ENCODE peak calls at places on chromosomes 3 and 15, in five cellular contexts. B is dorsolateral prefrontal cortex, C is lung, Z is left lung, E is PC-3. N is an unnamed sample.

GRCh38 chr3:54954516-54954915 is 26.7 kb upstream of the LRTM1 start:
- DNase-seq in B (no peak), E (no peak), C (no peak), Z (no peak), N (no peak)

GRCh38 chr15:73005450-73005849 is 46.8 kb upstream of the NEO1 start:
- DNase-seq in C (no peak), Z (no peak), E (no peak), B (no peak), N (no peak)

GRCh38 chr15:63973212-63974009 is 72.9 kb downstream of the DAPK2 start:
- DNase-seq in E (no peak), B (no peak), C (no peak), Z (no peak), N (no peak)

GRCh38 chr3:3847994-3848970 is 49.1 kb downstream of the LRRN1 start:
- DNase-seq in B (no peak), C (no peak), Z (no peak), E (no peak), N (no peak)

GRCh38 chr15:23877502-23878412 is 190.7 kb upstream of the NDN start:
- DNase-seq in C (peak), Z (no peak), E (peak), B (peak), N (no peak)

GRCh38 chr3:32945136-32945535 is 6.3 kb upstream of the CCR4 start:
- DNase-seq in B (no peak), E (peak), C (no peak), Z (no peak), N (no peak)

GRCh38 chr3:138188013-138188352 is 882 bp downstream of the ARMC8 start:
- DNase-seq in Z (no peak), E (peak), B (no peak), C (no peak), N (peak)

GRCh38 chr3:196970547-196971093 is 2.0 kb upstream of the PIGZ start:
- DNase-seq in B (no peak), C (no peak), Z (no peak), E (no peak), N (no peak)

GRCh38 chr3:155385896-155386295 is 92.4 kb upstream of the STRIT1 start:
- DNase-seq in B (no peak), C (no peak), Z (no peak), E (no peak), N (no peak)

GRCh38 chr3:97736928-97737327 is 27.6 kb upstream of the ARL6 start:
- DNase-seq in E (no peak), Z (no peak), B (no peak), C (no peak), N (no peak)

GRCh38 chr3:181757694-181758306 is 46.1 kb downstream of the SOX2 start:
- DNase-seq in B (no peak), C (no peak), Z (no peak), E (no peak), N (no peak)

GRCh38 chr3:89613241-89613640 is 505.8 kb downstream of the EPHA3 start:
- DNase-seq in C (no peak), Z (no peak), E (no peak), B (no peak), N (no peak)

GRCh38 chr3:44913868-44914468 is 39.6 kb downstream of the TGM4 start:
- DNase-seq in Z (peak), C (peak), E (peak), B (peak), N (no peak)

GRCh38 chr15:75672646-75673425 is 25.1 kb downstream of the SNX33 start:
- DNase-seq in C (no peak), B (no peak), E (no peak), Z (no peak), N (peak)

GRCh38 chr3:14289590-14290453 is 111.2 kb downstream of the LSM3 start:
- DNase-seq in Z (no peak), B (no peak), C (no peak), E (peak), N (no peak)

GRCh38 chr3:56998081-56998529 is 62.4 kb upstream of the SPATA12 start:
- DNase-seq in B (no peak), E (no peak), Z (no peak), C (no peak), N (no peak)

GRCh38 chr3:29186982-29187718 is 93.7 kb upstream of the RBMS3 start:
- DNase-seq in B (no peak), C (no peak), Z (no peak), E (peak), N (no peak)

GRCh38 chr15:90036343-90036742 is 35.2 kb downstream of the ZNF710 start:
- DNase-seq in B (no peak), E (no peak), C (no peak), Z (no peak), N (peak)

GRCh38 chr3:183699238-183699947 is 1.8 kb downstream of the YEATS2 start:
- DNase-seq in Z (no peak), B (no peak), E (no peak), C (no peak), N (no peak)

GRCh38 chr15:51926808-51927207 is 44.8 kb downstream of the LEO1 start:
- DNase-seq in Z (no peak), C (no peak), B (no peak), E (no peak), N (no peak)

GRCh38 chr3:174810256-174810655 is 48.9 kb upstream of the NAALADL2 start:
- DNase-seq in C (no peak), Z (no peak), B (no peak), E (no peak), N (no peak)

GRCh38 chr15:68626739-68627138 is 47.9 kb downstream of the CORO2B start:
- DNase-seq in C (no peak), E (peak), B (no peak), Z (no peak), N (no peak)

GRCh38 chr15:88568589-88568988 is 22.1 kb upstream of the DET1 start:
- DNase-seq in Z (no peak), C (no peak), B (no peak), E (no peak), N (no peak)

GRCh38 chr15:57463360-57463759 is 87.1 kb downstream of the CGNL1 start:
- DNase-seq in E (no peak), B (peak), C (no peak), Z (no peak), N (no peak)

GRCh38 chr15:34461730-34462129 is 24.1 kb upstream of the GOLGA8A start:
- DNase-seq in B (no peak), E (no peak), Z (no peak), C (no peak), N (no peak)

GRCh38 chr3:184380210-184380626 is 364 bp downstream of the CHRD start:
- DNase-seq in B (no peak), E (peak), C (peak), Z (peak), N (no peak)

GRCh38 chr3:13133471-13133981 is 60.3 kb upstream of the IQSEC1 start:
- DNase-seq in E (no peak), C (no peak), B (peak), Z (peak), N (peak)

GRCh38 chr3:111482611-111483010 is 59.4 kb upstream of the CD96 start:
- DNase-seq in B (no peak), Z (no peak), C (no peak), E (no peak), N (no peak)

GRCh38 chr15:100340721-100341661 is 784 bp downstream of the ADAMTS17 start:
- DNase-seq in E (no peak), C (no peak), B (no peak), Z (no peak), N (no peak)

GRCh38 chr3:58952128-58952917 is 97.5 kb downstream of the CFAP20DC start:
- DNase-seq in E (no peak), B (no peak), Z (no peak), C (no peak), N (no peak)

GRCh38 chr3:42600958-42601675 is 631 bp downstream of the NKTR start:
- DNase-seq in C (peak), B (peak), Z (peak), E (peak), N (peak)

GRCh38 chr15:84929795-84930371 is 45.4 kb downstream of the SLC28A1 start:
- DNase-seq in C (no peak), Z (no peak), E (peak), B (no peak), N (no peak)

GRCh38 chr3:119279101-119279554 is 15.1 kb upstream of the ARHGAP31 start:
- DNase-seq in B (no peak), C (no peak), E (no peak), Z (peak), N (no peak)

GRCh38 chr15:92899910-92900711 is at the start of gene CHD2:
- DNase-seq in C (no peak), E (peak), Z (peak), B (peak), N (peak)

DNA sequence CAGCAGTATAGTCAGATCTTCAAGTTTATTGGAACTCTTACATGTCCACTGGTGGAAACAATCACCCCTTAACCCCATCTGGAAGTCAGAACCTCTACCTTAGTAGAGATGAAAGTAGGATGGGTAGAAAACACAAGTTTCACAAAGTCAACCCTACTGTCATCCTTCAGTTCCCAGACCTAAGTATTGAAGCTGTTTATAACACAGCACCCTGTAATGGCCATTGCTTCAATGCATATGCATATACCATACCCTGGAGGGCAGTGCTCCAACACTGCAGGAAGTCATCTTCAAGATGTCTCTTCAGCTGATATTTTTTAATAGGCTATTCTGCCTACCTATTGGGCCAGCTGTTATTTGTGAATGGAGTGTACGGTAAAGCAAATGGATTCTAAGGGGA is 241.3 kb downstream of the UBE2E2 start:
- DNase-seq in B (no peak), E (no peak), C (no peak), Z (no peak), N (no peak)
- TF ChIP-seq CTCF in B (no peak), E (peak), C (no peak), Z (no peak), N (no peak)

GRCh38 chr3:87982421-87982820 is 76.4 kb downstream of the CGGBP1 start:
- DNase-seq in Z (peak), E (no peak), C (no peak), B (no peak), N (no peak)

GRCh38 chr3:87993566-87993965 is 65.2 kb downstream of the CGGBP1 start:
- DNase-seq in B (no peak), C (no peak), E (no peak), Z (no peak), N (no peak)

DNA sequence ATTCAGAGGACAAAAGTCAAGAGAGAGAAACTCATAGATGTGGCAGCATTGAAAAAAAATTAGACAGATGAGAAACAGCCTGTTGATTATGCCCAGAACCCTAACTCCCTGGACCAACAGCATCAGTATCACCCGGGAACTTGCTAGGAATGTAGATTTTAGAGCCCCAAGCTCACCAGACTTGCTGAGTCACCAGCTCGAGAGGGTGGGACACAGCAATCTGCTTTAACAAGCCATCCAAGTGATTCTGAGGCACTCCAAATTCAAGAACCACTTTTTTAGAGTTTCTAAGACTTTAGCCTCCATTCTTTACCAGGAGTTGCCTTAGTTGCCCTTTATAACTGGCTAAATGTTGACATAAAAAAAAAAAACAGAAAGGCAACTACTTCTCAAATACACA is 70.9 kb downstream of the CGGBP1 start:
- DNase-seq in E (no peak), B (no peak), C (no peak), Z (no peak), N (no peak)
- H3K4me3 ChIP-seq in E (no peak), B (no peak), C (no peak), Z (no peak), N (no peak)

GRCh38 chr3:63328386-63328785 is 50.3 kb downstream of the SYNPR start:
- DNase-seq in Z (no peak), B (no peak), C (no peak), E (no peak), N (no peak)
- H3K27ac ChIP-seq in Z (no peak), B (no peak), C (no peak), E (no peak), N (no peak)

GRCh38 chr3:84772841-84773240 is 185.9 kb upstream of the CADM2 start:
- DNase-seq in C (no peak), Z (no peak), B (no peak), E (peak), N (no peak)
- TF ChIP-seq CTCF in C (no peak), Z (no peak), B (no peak), E (peak), N (no peak)

DNA sequence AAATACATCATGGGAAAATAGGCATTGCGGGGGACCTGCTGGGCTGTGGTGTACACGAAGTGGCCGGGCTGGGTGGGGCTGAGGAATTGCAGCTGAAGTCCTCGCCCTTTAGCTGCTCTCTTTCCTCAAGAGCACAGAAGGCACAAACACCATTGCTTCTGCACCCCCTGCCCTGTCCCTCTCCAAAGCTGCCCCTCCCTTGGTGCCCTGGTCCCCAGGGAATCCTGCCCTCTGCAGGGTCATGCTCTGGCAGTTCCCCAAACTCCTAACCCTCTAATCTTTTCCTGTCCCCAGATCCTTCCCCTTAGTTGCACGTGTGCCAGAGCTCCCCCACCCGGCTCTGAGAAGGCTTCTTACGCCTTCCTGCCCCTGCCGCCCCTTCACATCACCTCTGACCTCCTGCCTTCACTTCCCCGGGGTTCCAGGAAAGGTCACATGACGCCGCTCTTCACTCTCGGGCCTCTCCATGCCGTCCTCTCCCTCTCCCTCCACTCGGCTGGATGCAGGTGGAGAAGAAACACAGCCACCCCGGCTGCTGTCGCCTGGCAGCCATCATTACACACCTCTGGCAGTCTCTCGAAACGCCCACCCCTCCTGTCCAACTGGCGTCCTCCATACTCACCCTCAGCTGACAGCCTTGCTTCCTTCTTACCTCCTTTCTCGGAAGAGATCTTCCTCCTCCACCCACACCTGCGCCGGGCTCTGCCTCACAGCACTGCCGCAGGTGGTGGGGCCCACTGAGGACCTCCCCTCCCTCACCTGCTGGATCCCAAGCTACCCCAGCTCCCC is 6.9 kb upstream of the PCSK6 start:
- DNase-seq in C (no peak), B (no peak), E (no peak), Z (no peak), N (no peak)
- H3K4me3 ChIP-seq in C (no peak), B (peak), E (no peak), Z (no peak), N (no peak)

DNA sequence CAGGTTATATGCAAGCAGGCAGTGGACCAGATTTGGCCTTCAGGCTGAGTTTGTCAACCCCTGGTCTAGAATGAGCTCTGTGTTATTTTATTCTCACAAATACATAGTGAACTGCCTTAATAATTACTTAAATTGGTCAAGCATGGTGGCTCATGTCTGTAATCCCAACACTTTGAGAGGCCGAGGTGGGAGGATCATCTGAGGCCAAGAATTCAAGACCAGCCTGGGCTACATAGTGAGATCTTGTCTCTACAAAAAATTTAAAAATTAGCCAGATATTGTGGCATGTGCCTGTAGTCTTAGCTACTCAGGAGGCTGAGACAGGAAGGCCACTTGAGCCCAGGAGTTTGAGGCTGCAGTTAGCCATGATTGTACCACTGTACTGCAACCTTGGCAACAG is 15.0 kb downstream of the PLS1 start:
- DNase-seq in Z (no peak), C (no peak), B (no peak), E (no peak), N (no peak)
- H3K27ac ChIP-seq in Z (no peak), C (no peak), B (no peak), E (no peak), N (no peak)

GRCh38 chr15:45136378-45136764 is 6.6 kb downstream of the DUOX1 start:
- DNase-seq in E (no peak), Z (no peak), B (no peak), C (no peak), N (no peak)
- TF ChIP-seq CTCF in E (no peak), Z (no peak), B (no peak), C (no peak), N (no peak)

DNA sequence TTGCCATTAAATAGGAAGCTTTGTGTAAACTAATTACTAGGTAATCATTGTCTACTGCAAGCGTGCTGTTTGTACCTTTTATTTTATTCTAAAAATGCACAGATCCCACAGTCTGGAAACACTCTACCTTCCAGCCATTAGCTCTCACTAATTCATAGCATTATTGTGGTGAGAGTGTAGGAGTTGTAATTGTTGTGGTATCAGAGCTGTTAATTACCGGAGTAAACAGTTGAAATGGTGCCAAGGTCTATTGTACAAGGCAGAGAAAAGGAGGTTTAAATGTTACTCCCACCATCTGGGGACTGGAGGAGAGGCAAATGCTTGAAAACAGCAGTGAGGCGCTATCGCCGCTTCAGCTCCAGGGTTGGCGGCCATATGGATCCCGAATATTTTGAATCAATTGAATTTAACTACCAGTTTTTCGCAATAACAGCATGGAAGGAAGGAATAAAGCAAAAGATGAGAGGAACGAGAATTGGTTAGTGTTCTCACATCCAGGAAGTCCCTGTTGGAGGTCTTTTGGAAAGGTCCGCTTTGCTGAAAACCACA is 113.1 kb upstream of the C15orf61 start:
- DNase-seq in Z (no peak), C (no peak), E (no peak), B (no peak), N (no peak)
- H3K4me3 ChIP-seq in Z (no peak), C (no peak), E (no peak), B (no peak), N (no peak)

DNA sequence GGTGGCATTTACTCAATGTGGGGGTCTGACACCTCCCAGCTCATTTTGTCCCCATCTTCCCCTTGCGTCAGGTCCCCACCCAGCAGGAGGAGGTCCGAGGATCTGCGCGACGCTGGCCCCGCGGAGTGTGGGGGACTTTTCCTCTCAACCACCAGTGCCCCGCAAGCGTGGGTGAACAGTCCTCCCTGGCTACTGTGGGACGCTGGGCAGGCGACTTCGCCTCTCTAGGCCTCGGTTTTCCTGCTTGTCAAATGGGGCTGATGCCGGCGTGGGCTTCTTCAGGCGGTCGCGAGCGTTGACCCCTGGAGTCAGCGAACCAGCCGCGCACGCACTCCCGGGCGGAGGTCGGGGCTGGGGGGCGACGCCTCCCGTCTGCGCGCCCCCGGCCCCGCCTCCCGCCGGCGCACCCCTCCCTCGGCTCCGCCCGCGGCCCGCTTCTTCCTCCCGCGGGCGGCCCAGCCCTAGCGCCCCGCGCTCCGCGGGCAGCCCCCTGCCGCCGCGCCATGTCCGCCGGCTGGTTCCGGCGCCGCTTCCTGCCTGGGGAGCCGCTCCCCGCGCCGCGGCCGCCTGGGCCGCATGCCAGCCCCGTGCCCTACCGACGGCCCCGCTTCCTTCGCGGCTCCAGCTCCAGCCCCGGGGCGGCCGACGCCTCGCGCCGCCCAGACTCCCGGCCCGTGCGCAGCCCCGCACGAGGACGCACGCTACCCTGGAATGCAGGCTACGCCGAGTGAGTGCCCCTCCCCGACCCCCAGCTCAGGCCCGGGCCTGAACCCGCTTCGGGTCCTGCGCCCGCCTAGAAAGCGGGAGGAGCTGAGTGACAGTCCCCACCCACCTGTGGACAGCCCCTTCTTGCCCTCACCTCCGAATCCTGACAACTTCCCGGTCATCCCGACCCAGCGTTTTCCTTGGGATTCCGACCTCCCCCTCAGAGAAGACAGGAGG is at the start of gene PPM1M:
- DNase-seq in C (peak), Z (peak), B (peak), E (peak), N (peak)
- H3K27ac ChIP-seq in C (peak), Z (peak), B (peak), E (no peak), N (peak)

GRCh38 chr3:186427627-186428026 is 65.6 kb upstream of the DGKG start:
- DNase-seq in B (no peak), C (no peak), E (no peak), Z (no peak), N (no peak)
- TF ChIP-seq CTCF in B (no peak), C (no peak), E (no peak), Z (no peak), N (no peak)

N was measured in coronary artery.